ENCODE peak calls at places on chromosomes 3 and 15, in five cellular contexts. A is left lung, P is dorsolateral prefrontal cortex, M is ascending aorta, J is left ventricle myocardium inferior. U is an unnamed sample.
A peak's percentile ranks its signal among the peaks of the same experiment; 100 is the strongest.

GRCh38 chr3:173826901-173827609 is 429.5 kb downstream of the NLGN1 start:
- DNase-seq in J (no peak), M (no peak), A (no peak), P (no peak), U (no peak)

GRCh38 chr15:28113426-28114113 is 14.5 kb upstream of the OCA2 start:
- DNase-seq in P (no peak), M (no peak), A (no peak), J (no peak), U (no peak)

GRCh38 chr3:124663690-124664089 is 66.6 kb upstream of the UMPS start:
- DNase-seq in A (no peak), M (no peak), P (no peak), J (no peak), U (no peak)

GRCh38 chr3:185874119-185874518 is 49.3 kb upstream of the IGF2BP2 start:
- DNase-seq in A (no peak), M (no peak), P (no peak), J (no peak), U (no peak)

GRCh38 chr3:49900491-49901153 is 3.1 kb downstream of the MST1R start:
- DNase-seq in A (peak; percentile 82), P (no peak), J (peak; percentile 34), M (peak; percentile 24), U (no peak)

GRCh38 chr15:85329561-85330421 is 50.6 kb upstream of the AKAP13 start:
- DNase-seq in M (no peak), A (no peak), P (no peak), J (peak; percentile 47), U (no peak)

GRCh38 chr3:107241217-107241616 is 136.0 kb upstream of the CCDC54 start:
- DNase-seq in P (no peak), A (peak; percentile 59), J (peak; percentile 24), M (no peak), U (no peak)

GRCh38 chr3:53114412-53115074 is 15.7 kb downstream of the RFT1 start:
- DNase-seq in P (no peak), A (no peak), M (no peak), J (no peak), U (no peak)

GRCh38 chr3:38978729-38979128 is 73.0 kb downstream of the SCN11A start:
- DNase-seq in J (no peak), M (no peak), A (no peak), P (no peak), U (no peak)

GRCh38 chr3:4776399-4776979 is 202.7 kb upstream of the BHLHE40 start:
- DNase-seq in M (no peak), P (no peak), A (no peak), J (no peak), U (no peak)

GRCh38 chr3:110311526-110311925 is 760.1 kb upstream of the NECTIN3 start:
- DNase-seq in J (no peak), P (no peak), M (no peak), A (no peak), U (no peak)

GRCh38 chr3:27684302-27684701 is 37.8 kb downstream of the EOMES start:
- DNase-seq in A (no peak), P (no peak), J (no peak), M (no peak), U (no peak)

GRCh38 chr15:47432831-47433230 is 284.5 kb upstream of the SEMA6D start:
- DNase-seq in M (no peak), J (no peak), P (no peak), A (no peak), U (no peak)

GRCh38 chr3:38840987-38841386 is 25.0 kb upstream of the SCN10A start:
- DNase-seq in M (no peak), A (no peak), J (no peak), P (no peak), U (no peak)

GRCh38 chr3:101248786-101249185 is 71.6 kb downstream of the IMPG2 start:
- DNase-seq in J (no peak), P (no peak), A (no peak), M (no peak), U (no peak)

GRCh38 chr3:76044601-76045600 is 259.6 kb upstream of the ZNF717 start:
- DNase-seq in P (peak; percentile 71), A (peak; percentile 30), J (no peak), M (no peak), U (no peak)

GRCh38 chr15:96264801-96265515 is 65.5 kb upstream of the NR2F2 start:
- DNase-seq in J (no peak), A (no peak), M (no peak), P (no peak), U (no peak)

GRCh38 chr15:100905855-100906254 is 13.3 kb upstream of the LRRK1 start:
- DNase-seq in J (no peak), P (no peak), A (no peak), M (no peak), U (no peak)

GRCh38 chr3:30668051-30668609 is 61.7 kb downstream of the TGFBR2 start:
- DNase-seq in P (no peak), A (no peak), M (no peak), J (no peak), U (no peak)

GRCh38 chr3:150673966-150674365 is 29.8 kb downstream of the ERICH6 start:
- DNase-seq in J (no peak), M (no peak), A (no peak), P (no peak), U (no peak)

GRCh38 chr3:168877899-168878298 is 782.2 kb upstream of the GOLIM4 start:
- DNase-seq in A (no peak), J (no peak), M (no peak), P (no peak), U (no peak)

GRCh38 chr15:99409097-99409473 is 156.7 kb upstream of the MEF2A start:
- DNase-seq in A (peak; percentile 68), M (no peak), P (peak; percentile 54), J (peak; percentile 67), U (no peak)

GRCh38 chr3:142724682-142725351 is 983 bp downstream of the TRPC1 start:
- DNase-seq in P (peak; percentile 14), M (no peak), J (peak; percentile 39), A (peak; percentile 41), U (no peak)

GRCh38 chr3:6781103-6781502 is 79.8 kb upstream of the GRM7 start:
- DNase-seq in P (no peak), J (no peak), A (no peak), M (no peak), U (no peak)

GRCh38 chr3:58607816-58608215 is 30.6 kb upstream of the FAM107A start:
- DNase-seq in P (no peak), J (no peak), M (no peak), A (no peak), U (no peak)

GRCh38 chr15:52653451-52653964 is 25.7 kb downstream of the ATOSA start:
- DNase-seq in J (no peak), M (no peak), A (no peak), P (no peak), U (no peak)

GRCh38 chr15:66405007-66405406 is 18.3 kb downstream of the MAP2K1 start:
- DNase-seq in P (no peak), M (no peak), J (no peak), A (no peak), U (no peak)
- H3K27ac ChIP-seq in P (no peak overlapping the region), M (no peak overlapping the region), J (peak overlapping the region; percentile 75), A (peak overlapping the region; percentile 67), U (no peak overlapping the region)

GRCh38 chr3:183253364-183253960 is 409 bp downstream of the B3GNT5 start:
- DNase-seq in M (no peak), P (no peak), A (peak; percentile 78), J (peak; percentile 82), U (no peak)
- H3K27me3 ChIP-seq in M (no peaks in the 10 kb centered on the region), P (no peaks in the 10 kb centered on the region), A (no peaks in the 10 kb centered on the region), J (no peaks in the 10 kb centered on the region), U (peaks cover 23% of the 10 kb centered on the region)

GRCh38 chr3:157354254-157354653 is 82.4 kb upstream of the PTX3 start:
- DNase-seq in P (no peak), A (no peak), M (no peak), J (no peak), U (no peak)

GRCh38 chr3:157356541-157356940 is 80.1 kb upstream of the PTX3 start:
- DNase-seq in J (no peak), M (no peak), P (no peak), A (no peak), U (no peak)

GRCh38 chr3:157353657-157354056 is 83.0 kb upstream of the PTX3 start:
- DNase-seq in J (no peak), M (no peak), A (no peak), P (no peak), U (no peak)

GRCh38 chr3:157355276-157355675 is 81.4 kb upstream of the PTX3 start:
- DNase-seq in J (no peak), P (no peak), M (no peak), A (no peak), U (no peak)

DNA sequence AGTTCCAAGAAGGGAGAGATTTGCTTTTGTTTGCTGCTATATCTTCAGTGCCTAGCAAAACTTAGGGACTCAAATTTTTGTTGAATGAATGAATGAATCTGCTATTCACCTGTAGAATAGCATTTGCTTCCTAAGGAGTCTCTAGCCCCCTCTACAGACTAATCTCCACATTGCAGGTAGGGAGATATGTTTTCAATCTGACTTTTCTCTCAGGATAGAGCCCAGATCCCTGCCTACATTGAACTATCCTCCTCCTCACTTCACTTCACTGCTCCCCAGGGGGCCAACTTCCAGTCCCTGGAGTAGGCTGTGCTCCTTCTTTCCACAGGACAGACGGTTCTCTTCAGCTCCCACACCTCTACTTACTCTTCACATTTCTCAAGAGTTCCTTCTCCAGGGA is 81.9 kb upstream of the PTX3 start:
- DNase-seq in P (no peak), M (no peak), J (no peak), A (no peak), U (no peak)
- TF ChIP-seq CTCF in P (no peak), M (no peak), J (peak; percentile 50), A (no peak), U (no peak)

DNA sequence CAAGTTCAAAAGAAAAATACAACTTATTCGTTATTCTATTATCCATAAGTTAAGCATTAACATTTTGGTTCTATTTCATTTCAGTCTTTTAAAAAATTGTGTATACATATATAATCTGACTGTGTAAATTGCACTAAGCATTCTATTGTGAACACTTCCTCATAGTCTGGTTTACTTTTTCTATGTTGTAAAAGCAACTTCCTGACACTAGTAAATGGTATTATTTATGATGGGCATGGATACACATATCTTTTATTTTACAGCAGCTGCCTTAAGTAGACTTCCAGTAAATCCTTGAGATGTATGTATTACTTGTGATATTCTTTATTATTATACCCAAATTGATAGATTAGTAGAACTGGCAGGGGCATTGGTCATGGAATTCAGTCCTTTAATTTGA is 58.2 kb downstream of the FNDC3B start:
- DNase-seq in J (no peak), A (no peak), P (no peak), M (no peak), U (no peak)
- H3K27ac ChIP-seq in J (peak overlapping the region; percentile 67), A (peak overlapping the region; percentile 39), P (no peak overlapping the region), M (peak overlapping the region; percentile 67), U (no peak overlapping the region)

GRCh38 chr3:147373301-147373700 is 33.0 kb downstream of the ZIC4 start:
- DNase-seq in J (no peak), P (no peak), M (no peak), A (no peak), U (no peak)
- H3K27me3 ChIP-seq in J (peaks cover 100% of the 10 kb centered on the region), P (peaks cover 100% of the 10 kb centered on the region), M (peaks cover 22% of the 10 kb centered on the region), A (peaks cover 100% of the 10 kb centered on the region), U (peaks cover 81% of the 10 kb centered on the region)

DNA sequence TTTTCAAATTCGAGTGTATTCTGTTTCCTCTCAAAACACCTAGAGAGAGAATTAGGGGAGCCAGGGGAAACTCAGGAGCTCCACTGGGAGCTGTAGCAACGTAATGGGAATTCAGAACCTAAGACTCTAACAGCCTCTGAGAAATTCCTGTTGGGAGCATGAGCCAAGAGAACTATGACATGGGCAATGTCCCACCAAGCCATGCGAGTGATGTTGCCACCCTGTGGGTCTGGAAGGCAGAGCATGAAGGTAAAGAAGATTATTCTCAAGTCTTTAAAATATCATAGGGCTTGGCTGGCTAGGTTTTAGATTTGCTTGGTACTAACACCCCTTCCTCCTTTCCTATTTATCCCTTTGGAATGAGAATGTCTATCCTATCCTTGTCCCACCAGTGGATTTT is 392.6 kb upstream of the ADAMTS9 start:
- DNase-seq in M (no peak), P (no peak), J (no peak), A (no peak), U (no peak)
- TF ChIP-seq CTCF in M (no peak), P (no peak), J (peak; percentile 54), A (no peak), U (no peak)

U was measured in CD4-positive, alpha-beta T cell.